ENCODE peak calls at places on chromosomes 11 and 22, in ten cellular contexts. V, G, E, X, B, L, K, P, T and H are unnamed samples.

GRCh38 chr11:61959026-61959608 is 8.3 kb downstream of the FTH1 start:
- DNase-seq in V (no peak), G (no peak), E (no peak), X (no peak), B (no peak), L (peak; percentile 20), K (no peak), P (no peak), T (no peak), H (no peak)

GRCh38 chr22:24836282-24836681 is 30.3 kb downstream of the SGSM1 start:
- DNase-seq in V (no peak), G (no peak), E (no peak), X (no peak), B (no peak), L (no peak), K (peak; percentile 28), P (no peak), T (peak; percentile 4), H (no peak)

GRCh38 chr11:125423247-125423849 is 72.7 kb downstream of the FEZ1 start:
- DNase-seq in V (peak; percentile 25), G (no peak), E (no peak), X (no peak), B (no peak), L (peak; percentile 57), K (no peak), P (no peak), T (peak; percentile 20), H (no peak)

GRCh38 chr11:82927264-82927880 is 25.8 kb downstream of the DDIAS start:
- DNase-seq in V (peak; percentile 58), G (no peak), E (peak; percentile 19), X (no peak), B (peak; percentile 67), L (peak; percentile 80), K (peak; percentile 73), P (peak; percentile 28), T (peak; percentile 77), H (no peak)

GRCh38 chr11:2451916-2452694 is 7.3 kb downstream of the KCNQ1 start:
- DNase-seq in V (no peak), G (peak; percentile 37), E (no peak), X (no peak), B (no peak), L (no peak), K (no peak), P (no peak), T (peak; percentile 16), H (no peak)

GRCh38 chr11:102287963-102288744 is 29.1 kb upstream of the BIRC3 start:
- DNase-seq in V (peak; percentile 66), G (no peak), E (peak; percentile 67), X (no peak), B (peak; percentile 77), L (peak; percentile 88), K (peak; percentile 87), P (no peak), T (peak; percentile 86), H (peak; percentile 37)

GRCh38 chr11:123235117-123235686 is 40.2 kb upstream of the CLMP start:
- DNase-seq in V (peak; percentile 27), G (peak; percentile 71), E (peak; percentile 56), X (no peak), B (no peak), L (peak; percentile 78), K (peak; percentile 57), P (peak; percentile 27), T (peak; percentile 53), H (peak; percentile 24)

GRCh38 chr22:41217553-41218157 is 12.5 kb downstream of the L3MBTL2 start:
- DNase-seq in V (no peak), G (peak; percentile 79), E (peak; percentile 72), X (peak; percentile 62), B (peak; percentile 79), L (peak; percentile 59), K (peak; percentile 96), P (peak; percentile 16), T (peak; percentile 83), H (no peak)

GRCh38 chr11:129375731-129376657 is at the start of gene BARX2:
- DNase-seq in V (no peak), G (peak; percentile 64), E (no peak), X (no peak), B (peak; percentile 65), L (peak; percentile 86), K (peak; percentile 66), P (no peak), T (peak; percentile 86), H (peak; percentile 21)

GRCh38 chr11:114358711-114359110 is 41.6 kb downstream of the C11orf71 start:
- DNase-seq in V (no peak), G (no peak), E (no peak), X (no peak), B (no peak), L (no peak), K (peak; percentile 56), P (no peak), T (no peak), H (no peak)

GRCh38 chr22:33057363-33057995 is 702 bp downstream of the SYN3 start:
- DNase-seq in V (no peak), G (no peak), E (no peak), X (no peak), B (no peak), L (no peak), K (no peak), P (no peak), T (no peak), H (no peak)
- H3K4me3 ChIP-seq in V (peak overlapping the region; percentile 46), G (peak overlapping the region; percentile 44), E (no peak overlapping the region), X (no peak overlapping the region), B (no peak overlapping the region), L (peak overlapping the region; percentile 82), K (no peak overlapping the region), P (no peak overlapping the region), T (no peak overlapping the region), H (no peak overlapping the region)

GRCh38 chr11:68826726-68827125 is 15.0 kb downstream of the CPT1A start:
- DNase-seq in V (no peak), G (no peak), E (no peak), X (no peak), B (no peak), L (no peak), K (no peak), P (no peak), T (no peak), H (no peak)

GRCh38 chr11:68828155-68828931 is 13.4 kb downstream of the CPT1A start:
- DNase-seq in V (no peak), G (peak; percentile 71), E (no peak), X (no peak), B (no peak), L (no peak), K (no peak), P (no peak), T (no peak), H (no peak)

GRCh38 chr11:68827733-68828132 is 14.0 kb downstream of the CPT1A start:
- DNase-seq in V (no peak), G (no peak), E (no peak), X (no peak), B (no peak), L (no peak), K (no peak), P (no peak), T (no peak), H (no peak)

GRCh38 chr11:68822546-68822945 is 19.2 kb downstream of the CPT1A start:
- DNase-seq in V (no peak), G (no peak), E (no peak), X (no peak), B (no peak), L (no peak), K (no peak), P (no peak), T (no peak), H (no peak)

DNA sequence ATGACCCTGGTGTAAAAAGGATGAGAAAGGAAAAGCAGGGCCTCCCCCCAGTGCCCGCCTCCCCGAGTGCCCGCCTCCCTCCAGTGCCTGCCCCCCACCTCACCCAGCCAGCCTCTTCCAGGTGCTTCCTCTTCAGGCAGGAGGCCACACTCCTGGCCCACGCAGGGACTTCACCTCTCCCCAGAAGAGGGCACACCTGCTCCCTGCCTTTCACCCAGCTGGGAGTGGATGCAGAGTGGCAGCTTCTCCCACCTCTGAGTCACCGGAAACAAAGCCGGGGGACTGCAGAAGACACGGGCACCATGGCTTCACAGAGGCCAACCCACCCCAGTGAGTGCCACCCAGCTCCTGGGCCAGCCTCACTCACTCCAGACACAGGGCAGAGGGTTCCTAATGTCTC is 16.1 kb downstream of the CPT1A start:
- DNase-seq in V (no peak), G (no peak), E (no peak), X (no peak), B (no peak), L (peak; percentile 46), K (no peak), P (peak; percentile 74), T (no peak), H (no peak)
- TF ChIP-seq CTCF in V (peak; percentile 13), G (no peak), E (no peak), X (peak; percentile 26), B (no peak), L (peak; percentile 76), K (no peak), P (peak; percentile 21), T (no peak), H (peak; percentile 37)

GRCh38 chr11:57310091-57310490 is 14.7 kb downstream of the TNKS1BP1 start:
- DNase-seq in V (no peak), G (no peak), E (no peak), X (no peak), B (no peak), L (no peak), K (no peak), P (no peak), T (no peak), H (no peak)
- H3K4me3 ChIP-seq in V (no peak overlapping the region), G (no peak overlapping the region), E (no peak overlapping the region), X (no peak overlapping the region), B (no peak overlapping the region), L (no peak overlapping the region), K (peak overlapping the region; percentile 59), P (no peak overlapping the region), T (peak overlapping the region; percentile 50), H (no peak overlapping the region)

GRCh38 chr11:71086687-71087258 is 165.6 kb downstream of the SHANK2 start:
- DNase-seq in V (peak; percentile 31), G (no peak), E (no peak), X (no peak), B (peak; percentile 22), L (peak; percentile 80), K (peak; percentile 11), P (no peak), T (peak; percentile 25), H (no peak)
- TF ChIP-seq CTCF in V (peak; percentile 62), G (peak; percentile 24), E (no peak), X (peak; percentile 56), B (peak; percentile 70), L (peak; percentile 82), K (peak; percentile 39), P (no peak), T (peak; percentile 47), H (peak; percentile 52)

DNA sequence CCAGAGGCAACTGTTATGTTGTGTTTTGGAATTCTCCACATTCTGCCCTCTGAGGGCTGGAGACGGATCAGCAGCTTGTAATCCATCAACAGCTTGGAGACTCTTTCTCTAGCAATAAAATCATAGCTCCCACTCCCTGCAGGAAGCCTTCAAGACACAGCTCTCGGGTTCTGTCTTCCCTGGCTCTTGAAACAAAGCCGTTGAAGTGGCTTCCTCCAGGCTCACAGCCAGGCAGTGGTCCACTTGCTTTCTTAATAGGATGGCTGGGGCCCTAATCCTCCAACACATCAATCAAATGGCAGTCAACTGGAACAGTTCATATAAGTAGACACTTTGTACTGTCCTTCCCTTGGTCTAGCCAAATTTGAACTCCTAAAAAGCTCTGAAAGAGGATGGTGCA is 74.4 kb downstream of the SC5D start:
- DNase-seq in V (no peak), G (no peak), E (no peak), X (no peak), B (no peak), L (no peak), K (no peak), P (no peak), T (no peak), H (peak; percentile 41)
- H3K4me3 ChIP-seq in V (no peak overlapping the region), G (peak overlapping the region; percentile 2), E (no peak overlapping the region), X (no peak overlapping the region), B (no peak overlapping the region), L (no peak overlapping the region), K (no peak overlapping the region), P (peak overlapping the region; percentile 36), T (no peak overlapping the region), H (no peak overlapping the region)

GRCh38 chr11:44315947-44316387 is 6.0 kb upstream of the ALX4 start:
- DNase-seq in V (peak; percentile 69), G (no peak), E (no peak), X (no peak), B (no peak), L (peak; percentile 64), K (no peak), P (no peak), T (peak; percentile 55), H (no peak)
- TF ChIP-seq CTCF in V (no peak), G (no peak), E (no peak), X (peak; percentile 25), B (no peak), L (no peak), K (peak; percentile 2), P (no peak), T (peak; percentile 15), H (no peak)